ENCODE peak calls at places on chromosomes 3 and 15, in eight cellular contexts. One of them, this sample, is unnamed.

GRCh38 chr3:129560931-129561594 is 18.1 kb downstream of the H1-8 start:
- DNase-seq in epithelial cell of esophagus: no peak
- DNase-seq in right cardiac atrium: peak
- DNase-seq in mucosa of descending colon: peak
- DNase-seq in astrocyte of the spinal cord: peak
- DNase-seq in tibial artery: peak
- DNase-seq in astrocyte: peak
- DNase-seq in testis: peak
- DNase-seq in this sample: no peak

GRCh38 chr3:189586941-189587687 is 44.1 kb upstream of the TP63 start:
- DNase-seq in tibial artery: no peak
- DNase-seq in testis: no peak
- DNase-seq in astrocyte of the spinal cord: no peak
- DNase-seq in epithelial cell of esophagus: no peak
- DNase-seq in right cardiac atrium: no peak
- DNase-seq in astrocyte: no peak
- DNase-seq in mucosa of descending colon: no peak
- DNase-seq in this sample: no peak

GRCh38 chr3:13504161-13504831 is 24.2 kb downstream of the HDAC11 start:
- DNase-seq in astrocyte: no peak
- DNase-seq in right cardiac atrium: peak
- DNase-seq in tibial artery: peak
- DNase-seq in testis: no peak
- DNase-seq in mucosa of descending colon: no peak
- DNase-seq in astrocyte of the spinal cord: peak
- DNase-seq in epithelial cell of esophagus: peak
- DNase-seq in this sample: no peak

GRCh38 chr3:180548050-180548449 is 53.9 kb upstream of the TTC14 start:
- DNase-seq in astrocyte: peak
- DNase-seq in epithelial cell of esophagus: no peak
- DNase-seq in mucosa of descending colon: no peak
- DNase-seq in right cardiac atrium: no peak
- DNase-seq in testis: no peak
- DNase-seq in tibial artery: no peak
- DNase-seq in astrocyte of the spinal cord: peak
- DNase-seq in this sample: no peak

GRCh38 chr15:39904115-39904514 is 16.0 kb downstream of the GPR176 start:
- DNase-seq in mucosa of descending colon: no peak
- DNase-seq in tibial artery: no peak
- DNase-seq in epithelial cell of esophagus: no peak
- DNase-seq in testis: no peak
- DNase-seq in astrocyte of the spinal cord: no peak
- DNase-seq in astrocyte: no peak
- DNase-seq in right cardiac atrium: no peak
- DNase-seq in this sample: no peak

GRCh38 chr3:192545346-192545745 is 182.0 kb downstream of the FGF12 start:
- DNase-seq in right cardiac atrium: no peak
- DNase-seq in mucosa of descending colon: no peak
- DNase-seq in epithelial cell of esophagus: peak
- DNase-seq in tibial artery: no peak
- DNase-seq in astrocyte of the spinal cord: no peak
- DNase-seq in testis: no peak
- DNase-seq in astrocyte: no peak
- DNase-seq in this sample: no peak

GRCh38 chr15:85408270-85408746 is 27.9 kb downstream of the AKAP13 start:
- DNase-seq in testis: no peak
- DNase-seq in epithelial cell of esophagus: no peak
- DNase-seq in astrocyte of the spinal cord: no peak
- DNase-seq in tibial artery: no peak
- DNase-seq in astrocyte: no peak
- DNase-seq in mucosa of descending colon: no peak
- DNase-seq in right cardiac atrium: no peak
- DNase-seq in this sample: no peak

GRCh38 chr15:35399901-35400300 is 146.1 kb downstream of the DPH6 start:
- DNase-seq in testis: no peak
- DNase-seq in right cardiac atrium: no peak
- DNase-seq in astrocyte: peak
- DNase-seq in astrocyte of the spinal cord: no peak
- DNase-seq in epithelial cell of esophagus: no peak
- DNase-seq in mucosa of descending colon: no peak
- DNase-seq in tibial artery: no peak
- DNase-seq in this sample: no peak

GRCh38 chr15:62165029-62165792 is at the start of gene C2CD4B:
- DNase-seq in mucosa of descending colon: peak
- DNase-seq in epithelial cell of esophagus: peak
- DNase-seq in astrocyte of the spinal cord: no peak
- DNase-seq in testis: no peak
- DNase-seq in tibial artery: peak
- DNase-seq in astrocyte: no peak
- DNase-seq in right cardiac atrium: peak
- DNase-seq in this sample: peak

GRCh38 chr15:75696854-75697259 is 15.8 kb downstream of the CSPG4 start:
- DNase-seq in astrocyte: no peak
- DNase-seq in right cardiac atrium: no peak
- DNase-seq in mucosa of descending colon: no peak
- DNase-seq in tibial artery: no peak
- DNase-seq in testis: no peak
- DNase-seq in epithelial cell of esophagus: no peak
- DNase-seq in astrocyte of the spinal cord: no peak
- DNase-seq in this sample: no peak

GRCh38 chr3:144553301-144553700 is 581.7 kb downstream of the DIPK2A start:
- DNase-seq in testis: no peak
- DNase-seq in tibial artery: no peak
- DNase-seq in astrocyte of the spinal cord: no peak
- DNase-seq in mucosa of descending colon: no peak
- DNase-seq in right cardiac atrium: no peak
- DNase-seq in epithelial cell of esophagus: no peak
- DNase-seq in astrocyte: no peak
- DNase-seq in this sample: no peak

GRCh38 chr3:86047329-86047625 is 943.7 kb downstream of the VGLL3 start:
- DNase-seq in astrocyte of the spinal cord: no peak
- DNase-seq in right cardiac atrium: no peak
- DNase-seq in mucosa of descending colon: no peak
- DNase-seq in testis: no peak
- DNase-seq in tibial artery: no peak
- DNase-seq in epithelial cell of esophagus: no peak
- DNase-seq in astrocyte: peak
- DNase-seq in this sample: no peak

GRCh38 chr15:36050899-36051298 is 504.9 kb upstream of the DPH6 start:
- DNase-seq in mucosa of descending colon: no peak
- DNase-seq in tibial artery: no peak
- DNase-seq in astrocyte: no peak
- DNase-seq in astrocyte of the spinal cord: no peak
- DNase-seq in right cardiac atrium: no peak
- DNase-seq in testis: no peak
- DNase-seq in epithelial cell of esophagus: no peak
- DNase-seq in this sample: no peak

GRCh38 chr15:90465930-90466567 is 63.7 kb upstream of the CRTC3 start:
- DNase-seq in mucosa of descending colon: no peak
- DNase-seq in astrocyte of the spinal cord: peak
- DNase-seq in astrocyte: peak
- DNase-seq in testis: no peak
- DNase-seq in epithelial cell of esophagus: peak
- DNase-seq in tibial artery: no peak
- DNase-seq in right cardiac atrium: no peak
- DNase-seq in this sample: peak

GRCh38 chr15:95025924-95026728 is 794.8 kb downstream of the MCTP2 start:
- DNase-seq in testis: peak
- DNase-seq in right cardiac atrium: peak
- DNase-seq in mucosa of descending colon: no peak
- DNase-seq in astrocyte: no peak
- DNase-seq in tibial artery: no peak
- DNase-seq in astrocyte of the spinal cord: peak
- DNase-seq in epithelial cell of esophagus: peak
- DNase-seq in this sample: peak

GRCh38 chr3:11776346-11776745 is 70.3 kb downstream of the TAMM41 start:
- DNase-seq in astrocyte of the spinal cord: no peak
- DNase-seq in mucosa of descending colon: no peak
- DNase-seq in right cardiac atrium: no peak
- DNase-seq in astrocyte: no peak
- DNase-seq in testis: no peak
- DNase-seq in tibial artery: no peak
- DNase-seq in epithelial cell of esophagus: peak
- DNase-seq in this sample: peak

GRCh38 chr3:188583476-188584161 is 429.7 kb downstream of the LPP start:
- DNase-seq in mucosa of descending colon: peak
- DNase-seq in right cardiac atrium: no peak
- DNase-seq in astrocyte of the spinal cord: no peak
- DNase-seq in testis: no peak
- DNase-seq in tibial artery: no peak
- DNase-seq in epithelial cell of esophagus: no peak
- DNase-seq in astrocyte: no peak
- DNase-seq in this sample: peak

GRCh38 chr3:37241880-37242279 is 67.5 kb upstream of the LRRFIP2 start:
- DNase-seq in mucosa of descending colon: no peak
- DNase-seq in right cardiac atrium: no peak
- DNase-seq in tibial artery: no peak
- DNase-seq in testis: no peak
- DNase-seq in astrocyte of the spinal cord: no peak
- DNase-seq in astrocyte: no peak
- DNase-seq in epithelial cell of esophagus: no peak
- DNase-seq in this sample: no peak

GRCh38 chr3:61894988-61895935 is 333.9 kb downstream of the PTPRG start:
- DNase-seq in astrocyte of the spinal cord: peak
- DNase-seq in epithelial cell of esophagus: peak
- DNase-seq in astrocyte: peak
- DNase-seq in right cardiac atrium: no peak
- DNase-seq in tibial artery: peak
- DNase-seq in mucosa of descending colon: peak
- DNase-seq in testis: peak
- DNase-seq in this sample: peak

GRCh38 chr3:15861163-15861562 is 63.4 kb upstream of the ANKRD28 start:
- DNase-seq in testis: no peak
- DNase-seq in astrocyte: no peak
- DNase-seq in mucosa of descending colon: no peak
- DNase-seq in right cardiac atrium: no peak
- DNase-seq in tibial artery: no peak
- DNase-seq in astrocyte of the spinal cord: no peak
- DNase-seq in epithelial cell of esophagus: no peak
- DNase-seq in this sample: no peak

GRCh38 chr3:15858547-15859506 is 61.0 kb upstream of the ANKRD28 start:
- DNase-seq in tibial artery: peak
- DNase-seq in mucosa of descending colon: peak
- DNase-seq in astrocyte: no peak
- DNase-seq in testis: peak
- DNase-seq in epithelial cell of esophagus: peak
- DNase-seq in right cardiac atrium: peak
- DNase-seq in astrocyte of the spinal cord: no peak
- DNase-seq in this sample: peak

GRCh38 chr3:15860014-15860934 is 62.5 kb upstream of the ANKRD28 start:
- DNase-seq in testis: peak
- DNase-seq in mucosa of descending colon: peak
- DNase-seq in epithelial cell of esophagus: peak
- DNase-seq in right cardiac atrium: peak
- DNase-seq in astrocyte: peak
- DNase-seq in astrocyte of the spinal cord: peak
- DNase-seq in tibial artery: peak
- DNase-seq in this sample: peak

GRCh38 chr3:15859507-15860013 is 61.8 kb upstream of the ANKRD28 start:
- DNase-seq in epithelial cell of esophagus: peak
- DNase-seq in astrocyte of the spinal cord: peak
- DNase-seq in tibial artery: peak
- DNase-seq in mucosa of descending colon: peak
- DNase-seq in right cardiac atrium: peak
- DNase-seq in astrocyte: peak
- DNase-seq in testis: peak
- DNase-seq in this sample: peak
- H3K4me3 ChIP-seq in epithelial cell of esophagus: peak
- H3K4me3 ChIP-seq in astrocyte of the spinal cord: peak
- H3K4me3 ChIP-seq in tibial artery: peak
- H3K4me3 ChIP-seq in mucosa of descending colon: peak
- H3K4me3 ChIP-seq in right cardiac atrium: peak
- H3K4me3 ChIP-seq in astrocyte: peak
- H3K4me3 ChIP-seq in testis: peak
- H3K4me3 ChIP-seq in this sample: peak

DNA sequence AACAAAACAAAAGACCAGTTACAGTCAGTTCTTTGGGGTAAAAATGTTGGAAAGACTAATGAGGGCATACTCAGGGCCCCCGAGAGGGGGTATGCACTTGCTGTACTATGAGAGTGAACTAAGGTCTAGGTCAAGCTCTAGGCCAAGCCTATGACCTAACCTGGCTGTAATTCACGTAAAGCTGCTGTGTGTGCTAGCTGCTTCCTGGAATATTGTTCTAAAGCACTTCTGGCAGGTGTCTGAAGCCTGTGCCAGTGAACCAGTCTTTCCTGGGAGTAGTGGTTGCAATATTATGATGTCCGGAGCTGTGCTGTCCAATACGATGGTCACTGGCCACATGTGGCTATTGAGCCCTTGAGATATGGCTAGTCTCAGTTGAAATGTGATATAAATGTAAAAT is 13.1 kb upstream of the CX3CR1 start:
- DNase-seq in tibial artery: no peak
- DNase-seq in astrocyte: no peak
- DNase-seq in astrocyte of the spinal cord: no peak
- DNase-seq in testis: no peak
- DNase-seq in right cardiac atrium: no peak
- DNase-seq in epithelial cell of esophagus: no peak
- DNase-seq in mucosa of descending colon: no peak
- DNase-seq in this sample: no peak
- H3K4me3 ChIP-seq in tibial artery: no peak
- H3K4me3 ChIP-seq in astrocyte: no peak
- H3K4me3 ChIP-seq in astrocyte of the spinal cord: no peak
- H3K4me3 ChIP-seq in testis: no peak
- H3K4me3 ChIP-seq in right cardiac atrium: no peak
- H3K4me3 ChIP-seq in epithelial cell of esophagus: no peak
- H3K4me3 ChIP-seq in mucosa of descending colon: no peak
- H3K4me3 ChIP-seq in this sample: no peak

GRCh38 chr3:41854956-41855355 is 106.9 kb downstream of the ULK4 start:
- DNase-seq in astrocyte of the spinal cord: no peak
- DNase-seq in tibial artery: no peak
- DNase-seq in right cardiac atrium: no peak
- DNase-seq in testis: no peak
- DNase-seq in epithelial cell of esophagus: no peak
- DNase-seq in mucosa of descending colon: no peak
- DNase-seq in astrocyte: no peak
- DNase-seq in this sample: no peak
- H3K4me3 ChIP-seq in astrocyte of the spinal cord: no peak
- H3K4me3 ChIP-seq in tibial artery: no peak
- H3K4me3 ChIP-seq in right cardiac atrium: no peak
- H3K4me3 ChIP-seq in testis: no peak
- H3K4me3 ChIP-seq in epithelial cell of esophagus: no peak
- H3K4me3 ChIP-seq in mucosa of descending colon: no peak
- H3K4me3 ChIP-seq in astrocyte: no peak
- H3K4me3 ChIP-seq in this sample: no peak

DNA sequence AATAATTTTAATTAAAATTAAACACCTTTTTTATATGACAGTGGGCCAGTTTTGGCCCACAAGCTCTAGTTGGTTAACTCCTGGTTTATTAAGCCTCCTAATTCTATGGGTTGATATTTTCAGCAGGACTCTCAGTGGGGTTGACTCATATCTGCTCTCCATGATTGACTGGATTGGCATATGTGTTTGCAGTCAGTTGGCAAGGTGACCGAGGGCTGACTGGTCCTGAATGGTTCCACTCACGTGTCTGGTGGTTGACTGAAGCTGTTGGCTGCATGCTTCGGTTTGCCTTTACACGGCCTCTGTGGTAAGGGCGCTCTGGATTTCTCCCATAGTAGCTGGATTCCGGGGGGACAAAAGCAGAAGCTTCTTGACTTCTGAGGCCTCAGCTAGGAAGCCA is 65.3 kb upstream of the ZNF280D start:
- DNase-seq in astrocyte: no peak
- DNase-seq in astrocyte of the spinal cord: no peak
- DNase-seq in right cardiac atrium: no peak
- DNase-seq in epithelial cell of esophagus: peak
- DNase-seq in tibial artery: no peak
- DNase-seq in testis: no peak
- DNase-seq in mucosa of descending colon: no peak
- DNase-seq in this sample: no peak
- H3K4me3 ChIP-seq in astrocyte: no peak
- H3K4me3 ChIP-seq in astrocyte of the spinal cord: no peak
- H3K4me3 ChIP-seq in right cardiac atrium: no peak
- H3K4me3 ChIP-seq in epithelial cell of esophagus: no peak
- H3K4me3 ChIP-seq in tibial artery: no peak
- H3K4me3 ChIP-seq in testis: no peak
- H3K4me3 ChIP-seq in mucosa of descending colon: no peak
- H3K4me3 ChIP-seq in this sample: no peak

This sample was measured in mammary epithelial cell.